ENCODE peak calls at places on chromosomes 3 and 15, in four cellular contexts. One of them, this sample, is unnamed.

GRCh38 chr15:58463815-58464697 is 32.3 kb downstream of the LIPC start:
- DNase-seq in small intestine: no peak
- DNase-seq in Caki2: peak; percentile 91
- DNase-seq in right cardiac atrium: no peak
- DNase-seq in this sample: no peak

GRCh38 chr3:94036909-94037507 is 8.6 kb upstream of the STX19 start:
- DNase-seq in Caki2: peak; percentile 7
- DNase-seq in right cardiac atrium: no peak
- DNase-seq in small intestine: peak; percentile 34
- DNase-seq in this sample: no peak

GRCh38 chr3:37098884-37099283 is 75.5 kb downstream of the LRRFIP2 start:
- DNase-seq in Caki2: no peak
- DNase-seq in right cardiac atrium: no peak
- DNase-seq in small intestine: no peak
- DNase-seq in this sample: no peak

GRCh38 chr3:133595341-133595740 is 21.9 kb downstream of the CDV3 start:
- DNase-seq in right cardiac atrium: no peak
- DNase-seq in Caki2: no peak
- DNase-seq in small intestine: no peak
- DNase-seq in this sample: no peak

GRCh38 chr3:186418601-186419238 is 56.7 kb upstream of the DGKG start:
- DNase-seq in Caki2: no peak
- DNase-seq in right cardiac atrium: no peak
- DNase-seq in small intestine: peak; percentile 30
- DNase-seq in this sample: no peak

GRCh38 chr3:136893848-136894443 is 31.9 kb downstream of the NCK1 start:
- DNase-seq in small intestine: no peak
- DNase-seq in Caki2: no peak
- DNase-seq in right cardiac atrium: no peak
- DNase-seq in this sample: no peak

GRCh38 chr3:55226696-55227095 is 260.4 kb downstream of the WNT5A start:
- DNase-seq in small intestine: no peak
- DNase-seq in Caki2: no peak
- DNase-seq in right cardiac atrium: no peak
- DNase-seq in this sample: no peak

GRCh38 chr3:122105626-122106025 is 50.5 kb downstream of the CD86 start:
- DNase-seq in right cardiac atrium: no peak
- DNase-seq in Caki2: no peak
- DNase-seq in small intestine: no peak
- DNase-seq in this sample: no peak

GRCh38 chr15:76340802-76341365 is 4.3 kb downstream of the ISL2 start:
- DNase-seq in Caki2: no peak
- DNase-seq in small intestine: peak; percentile 44
- DNase-seq in right cardiac atrium: peak; percentile 52
- DNase-seq in this sample: peak; percentile 43

GRCh38 chr15:86649277-86649676 is 569.6 kb downstream of the AGBL1 start:
- DNase-seq in small intestine: no peak
- DNase-seq in Caki2: no peak
- DNase-seq in right cardiac atrium: no peak
- DNase-seq in this sample: no peak

GRCh38 chr3:53680026-53680425 is 166.2 kb downstream of the CHDH start:
- DNase-seq in small intestine: no peak
- DNase-seq in Caki2: no peak
- DNase-seq in right cardiac atrium: peak; percentile 87
- DNase-seq in this sample: peak; percentile 15

GRCh38 chr3:32334675-32335074 is 57.0 kb upstream of the CMTM7 start:
- DNase-seq in right cardiac atrium: no peak
- DNase-seq in small intestine: no peak
- DNase-seq in Caki2: no peak
- DNase-seq in this sample: no peak

GRCh38 chr3:19348929-19349564 is 200.7 kb downstream of the KCNH8 start:
- DNase-seq in Caki2: no peak
- DNase-seq in small intestine: peak; percentile 64
- DNase-seq in right cardiac atrium: no peak
- DNase-seq in this sample: no peak

GRCh38 chr3:137121704-137122314 is 164.0 kb downstream of the IL20RB start:
- DNase-seq in right cardiac atrium: no peak
- DNase-seq in small intestine: peak; percentile 16
- DNase-seq in Caki2: peak; percentile 10
- DNase-seq in this sample: peak; percentile 1

GRCh38 chr3:37905346-37905745 is 43.7 kb downstream of the CTDSPL start:
- DNase-seq in small intestine: no peak
- DNase-seq in right cardiac atrium: no peak
- DNase-seq in Caki2: peak; percentile 40
- DNase-seq in this sample: no peak

GRCh38 chr15:85786778-85787114 is 8.0 kb downstream of the KLHL25 start:
- DNase-seq in Caki2: no peak
- DNase-seq in small intestine: no peak
- DNase-seq in right cardiac atrium: no peak
- DNase-seq in this sample: no peak

GRCh38 chr3:176046717-176047116 is 1150.6 kb downstream of the TBL1XR1 start:
- DNase-seq in Caki2: no peak
- DNase-seq in right cardiac atrium: no peak
- DNase-seq in small intestine: no peak
- DNase-seq in this sample: no peak

GRCh38 chr15:68552344-68552743 is 26.4 kb upstream of the CORO2B start:
- DNase-seq in Caki2: no peak
- DNase-seq in right cardiac atrium: no peak
- DNase-seq in small intestine: no peak
- DNase-seq in this sample: no peak

GRCh38 chr3:55434789-55435188 is 52.3 kb downstream of the WNT5A start:
- DNase-seq in Caki2: no peak
- DNase-seq in right cardiac atrium: no peak
- DNase-seq in small intestine: peak; percentile 54
- DNase-seq in this sample: no peak

GRCh38 chr3:192413461-192413860 is 313.9 kb downstream of the FGF12 start:
- DNase-seq in right cardiac atrium: no peak
- DNase-seq in Caki2: peak; percentile 31
- DNase-seq in small intestine: no peak
- DNase-seq in this sample: no peak

GRCh38 chr3:38585791-38586420 is 63.6 kb downstream of the SCN5A start:
- DNase-seq in Caki2: no peak
- DNase-seq in small intestine: no peak
- DNase-seq in right cardiac atrium: no peak
- DNase-seq in this sample: no peak

GRCh38 chr3:117539729-117540128 is 830.1 kb downstream of the TUSC7 start:
- DNase-seq in right cardiac atrium: no peak
- DNase-seq in small intestine: no peak
- DNase-seq in Caki2: no peak
- DNase-seq in this sample: no peak

This sample was measured in NCI-H1092.